ENCODE peak calls at places on chromosomes 7 and 10, in four cellular contexts. F is left kidney; Y is hypothalamus; D is stimulated activated naive CD8-positive, alpha-beta T cell treated with anti-CD3 and anti-CD28 coated beads, Interleukin-15, Interleukin-2, amounts not matched to agents 100 U/mL and 50 U/mL, for 24 hours. Q is an unnamed sample.

GRCh38 chr7:119270045-119270464 is 1002.9 kb upstream of the KCND2 start:
- DNase-seq in F (peak; percentile 81), Y (no peak), D (peak; percentile 11), Q (peak; percentile 14)

GRCh38 chr7:156440456-156440855 is 200.1 kb upstream of the RNF32 start:
- DNase-seq in F (no peak), Y (no peak), D (no peak), Q (no peak)

GRCh38 chr7:50552921-50553320 is 12.3 kb downstream of the DDC start:
- DNase-seq in F (peak; percentile 90), Y (no peak), D (no peak), Q (no peak)

GRCh38 chr10:84727398-84727797 is 399.0 kb downstream of the CCSER2 start:
- DNase-seq in F (no peak), Y (no peak), D (no peak), Q (no peak)

GRCh38 chr7:34939175-34939574 is 98.1 kb downstream of the DPY19L1 start:
- DNase-seq in F (no peak), Y (no peak), D (no peak), Q (no peak)

GRCh38 chr10:24618401-24618800 is 105.3 kb downstream of the ARHGAP21 start:
- DNase-seq in F (no peak), Y (no peak), D (no peak), Q (no peak)

GRCh38 chr10:8794860-8795259 is 740.4 kb downstream of the GATA3 start:
- DNase-seq in F (no peak), Y (no peak), D (peak; percentile 9), Q (no peak)

GRCh38 chr10:61166065-61166464 is 222.1 kb upstream of the RHOBTB1 start:
- DNase-seq in F (no peak), Y (no peak), D (no peak), Q (no peak)